ENCODE peak calls at places on chromosomes 5 and 9, in four cellular contexts. G is MM.1S, N is mucosa of descending colon, W is mammary epithelial cell. T is an unnamed sample.

GRCh38 chr5:108924457-108924961 is 176.8 kb downstream of the FER start:
- DNase-seq in W (no peak), G (peak; percentile 78), N (no peak), T (no peak)

GRCh38 chr9:38044706-38045105 is 24.3 kb downstream of the SHB start:
- DNase-seq in W (no peak), G (no peak), N (no peak), T (no peak)

GRCh38 chr5:169788168-169788567 is 151.1 kb downstream of the DOCK2 start:
- DNase-seq in N (no peak), G (no peak), W (peak; percentile 26), T (no peak)

GRCh38 chr5:29304555-29304954 is 1888.9 kb upstream of the CDH6 start:
- DNase-seq in W (no peak), N (no peak), G (no peak), T (no peak)

GRCh38 chr5:90020575-90021535 is 388.7 kb downstream of the CETN3 start:
- DNase-seq in N (no peak), G (peak; percentile 17), W (peak; percentile 76), T (peak; percentile 29)

GRCh38 chr9:114460513-114461225 is 44.6 kb downstream of the WHRN start:
- DNase-seq in W (no peak), G (no peak), N (no peak), T (peak; percentile 6)

GRCh38 chr5:108487951-108488350 is 106.1 kb upstream of the FBXL17 start:
- DNase-seq in W (no peak), N (no peak), G (no peak), T (no peak)

GRCh38 chr5:17399931-17400330 is 98.1 kb upstream of the TAF11L2 start:
- DNase-seq in W (no peak), N (no peak), G (no peak), T (no peak)

GRCh38 chr5:158755971-158756370 is 343.7 kb downstream of the EBF1 start:
- DNase-seq in N (no peak), G (no peak), W (no peak), T (no peak)

GRCh38 chr9:135413461-135413860 is 66.1 kb upstream of the PPP1R26 start:
- DNase-seq in N (no peak), G (no peak), W (no peak), T (no peak)

GRCh38 chr5:59218424-59219045 is 635.7 kb downstream of the RAB3C start:
- DNase-seq in N (no peak), G (peak; percentile 14), W (no peak), T (no peak)
- TF ChIP-seq CTCF in N (no peak), G (peak; percentile 35), W (peak; percentile 32), T (peak; percentile 23)

GRCh38 chr9:36113999-36114398 is 22.5 kb upstream of the GLIPR2 start:
- DNase-seq in G (no peak), W (no peak), N (no peak), T (no peak)

GRCh38 chr9:36112516-36112915 is 24.0 kb upstream of the GLIPR2 start:
- DNase-seq in W (no peak), G (no peak), N (no peak), T (no peak)

GRCh38 chr9:36110434-36110833 is 26.1 kb upstream of the GLIPR2 start:
- DNase-seq in W (no peak), G (no peak), N (no peak), T (no peak)
- TF ChIP-seq CTCF in W (peak; percentile 39), G (peak; percentile 4), N (no peak), T (no peak)

DNA sequence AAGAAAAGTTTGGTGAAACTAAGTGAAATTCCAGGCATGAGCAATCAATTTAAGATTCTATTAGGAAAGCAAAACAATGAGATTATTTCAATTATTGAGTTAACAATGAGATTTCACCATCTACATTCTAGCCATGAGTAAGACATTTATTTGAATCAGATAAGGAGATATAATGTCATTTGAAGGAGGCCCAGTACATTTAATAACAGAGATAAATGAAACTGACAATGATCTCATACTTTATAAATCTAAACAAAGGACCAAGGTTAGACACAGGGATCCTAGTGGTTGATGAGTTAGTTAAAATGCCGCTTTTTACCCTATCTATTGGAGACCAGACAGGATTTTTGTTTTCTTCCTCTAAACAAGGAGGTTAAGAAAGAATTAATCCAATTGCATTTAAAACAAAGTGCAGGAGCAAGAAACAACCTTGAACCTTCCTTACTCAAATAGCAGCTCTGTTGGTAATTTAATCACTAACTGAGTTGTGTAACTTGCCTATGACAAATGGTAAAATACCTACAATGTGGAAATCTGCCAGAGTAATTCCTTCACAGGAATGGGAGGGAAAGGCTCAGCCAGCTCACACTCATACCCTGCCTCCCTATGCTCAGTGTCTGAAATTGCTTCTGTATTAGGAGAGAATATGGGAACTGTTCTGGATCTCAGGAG is 103.5 kb upstream of the NR3C1 start:
- DNase-seq in W (peak; percentile 90), N (no peak), G (no peak), T (no peak)
- TF ChIP-seq CTCF in W (peak; percentile 49), N (no peak), G (no peak), T (no peak)

GRCh38 chr5:125578551-125578950 is 832.1 kb upstream of the ZNF608 start:
- DNase-seq in G (no peak), N (no peak), W (no peak), T (no peak)

GRCh38 chr5:125576823-125577222 is 830.4 kb upstream of the ZNF608 start:
- DNase-seq in G (no peak), N (no peak), W (no peak), T (no peak)

GRCh38 chr5:125575561-125576504 is 829.4 kb upstream of the ZNF608 start:
- DNase-seq in N (peak; percentile 72), W (no peak), G (no peak), T (no peak)
- TF ChIP-seq CTCF in N (no peak), W (no peak), G (no peak), T (no peak)

T was measured in GM10248.